ENCODE peak calls at places on chromosomes 11 and 22, in seven cellular contexts. S is BJ; N is GM12878; O is WTC11; D is bronchial epithelial cell; I is CD8-positive, alpha-beta T cell; X is endodermal cell. K is an unnamed sample.

GRCh38 chr22:46419754-46420571 is 84.4 kb downstream of the TRMU start:
- DNase-seq in S (no peak), N (no peak), O (no peak), D (no peak), I (no peak), X (no peak), K (no peak)

GRCh38 chr11:34501500-34501899 is 12.1 kb downstream of the ELF5 start:
- DNase-seq in S (peak), N (no peak), O (no peak), D (peak), I (no peak), X (no peak), K (peak)

GRCh38 chr11:1054143-1055108 is 17.9 kb upstream of the MUC6 start:
- DNase-seq in S (no peak), N (no peak), O (peak), D (no peak), I (no peak), X (no peak), K (peak)

GRCh38 chr11:101438126-101438525 is 145.7 kb downstream of the TRPC6 start:
- DNase-seq in S (no peak), N (no peak), O (no peak), D (no peak), I (no peak), X (no peak), K (no peak)

GRCh38 chr11:125404136-125404810 is 91.8 kb downstream of the FEZ1 start:
- DNase-seq in S (no peak), N (no peak), O (peak), D (no peak), I (no peak), X (peak), K (no peak)

GRCh38 chr11:33724644-33725035 is 11.6 kb downstream of the CD59 start:
- DNase-seq in S (no peak), N (no peak), O (no peak), D (no peak), I (no peak), X (no peak), K (no peak)

GRCh38 chr11:114257621-114258558 is 38.3 kb upstream of the NNMT start:
- DNase-seq in S (no peak), N (no peak), O (peak), D (peak), I (no peak), X (peak), K (no peak)

GRCh38 chr11:117192401-117192875 is 6.7 kb upstream of the TAGLN start:
- DNase-seq in S (no peak), N (no peak), O (no peak), D (no peak), I (no peak), X (no peak), K (no peak)

GRCh38 chr11:119172513-119172912 is 4.0 kb downstream of the NLRX1 start:
- DNase-seq in S (no peak), N (no peak), O (no peak), D (no peak), I (no peak), X (no peak), K (no peak)

DNA sequence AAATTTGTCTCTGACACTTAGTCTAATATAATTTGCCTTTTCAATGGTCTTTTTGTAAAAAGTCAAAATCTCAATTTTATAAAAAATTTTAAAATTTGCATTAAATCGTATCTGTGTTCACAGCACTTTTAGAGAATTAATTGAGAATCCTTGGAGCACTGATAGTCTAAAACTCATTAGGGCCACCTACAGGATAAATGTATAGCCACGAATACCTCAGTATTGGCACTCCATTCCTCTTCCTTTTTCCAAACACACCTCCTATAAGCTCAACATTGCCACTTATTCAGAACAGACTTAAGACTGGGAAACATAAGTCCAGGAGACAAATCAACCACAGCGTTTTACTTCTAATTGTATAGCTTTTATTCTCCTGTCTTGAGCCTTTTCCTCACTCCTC is 776.0 kb upstream of the ARHGAP42 start:
- DNase-seq in S (no peak), N (no peak), O (no peak), D (no peak), I (no peak), X (no peak), K (no peak)
- TF ChIP-seq CTCF in S (no peak), N (no peak), O (no peak), D (no peak), I (no peak), X (peak), K (no peak)

GRCh38 chr22:20551805-20552449 is 44.5 kb downstream of the MED15 start:
- DNase-seq in S (no peak), N (no peak), O (no peak), D (no peak), I (no peak), X (no peak), K (no peak)
- TF ChIP-seq CTCF in S (peak), N (no peak), O (no peak), D (no peak), I (peak), X (peak), K (peak)

DNA sequence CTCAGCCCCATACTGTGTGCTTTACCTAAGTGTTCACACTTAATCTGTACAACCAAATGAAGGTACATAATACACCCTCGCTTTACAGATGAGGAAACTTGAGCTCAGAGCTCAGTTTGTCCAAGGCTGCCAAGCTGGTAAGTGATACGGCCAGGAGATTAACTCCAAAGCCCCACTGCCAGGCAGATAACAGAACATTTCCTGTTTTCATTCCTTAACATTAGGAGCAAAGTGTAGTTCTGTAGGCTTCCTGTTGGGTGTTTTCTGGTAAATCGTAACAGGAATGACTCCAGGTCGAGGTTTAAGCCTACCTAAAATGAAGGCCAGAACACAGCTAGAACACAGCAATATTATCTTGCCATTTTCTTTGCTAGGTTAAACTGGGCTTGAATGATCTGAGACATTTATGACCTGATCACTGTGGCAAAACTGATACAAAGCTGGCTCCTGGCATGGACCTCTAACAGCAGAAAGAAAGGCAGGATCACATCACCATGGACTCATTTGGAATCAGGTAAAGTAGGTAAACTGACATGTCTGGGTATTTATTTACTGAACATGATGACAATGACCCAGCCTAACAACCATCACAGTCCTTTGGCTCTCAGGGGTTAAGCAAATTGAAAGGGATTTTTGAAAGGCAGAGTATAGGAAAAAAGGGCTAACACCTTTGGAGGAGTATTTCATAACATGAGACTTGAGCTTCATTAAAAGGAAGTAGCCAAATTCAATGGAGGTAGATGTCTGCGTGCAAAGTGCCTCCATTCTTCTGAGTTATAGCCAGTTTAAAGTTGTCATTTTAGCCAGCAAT is 3.9 kb upstream of the NUP50 start:
- DNase-seq in S (no peak), N (no peak), O (no peak), D (peak), I (no peak), X (peak), K (no peak)
- TF ChIP-seq CTCF in S (peak), N (no peak), O (no peak), D (peak), I (no peak), X (peak), K (no peak)

DNA sequence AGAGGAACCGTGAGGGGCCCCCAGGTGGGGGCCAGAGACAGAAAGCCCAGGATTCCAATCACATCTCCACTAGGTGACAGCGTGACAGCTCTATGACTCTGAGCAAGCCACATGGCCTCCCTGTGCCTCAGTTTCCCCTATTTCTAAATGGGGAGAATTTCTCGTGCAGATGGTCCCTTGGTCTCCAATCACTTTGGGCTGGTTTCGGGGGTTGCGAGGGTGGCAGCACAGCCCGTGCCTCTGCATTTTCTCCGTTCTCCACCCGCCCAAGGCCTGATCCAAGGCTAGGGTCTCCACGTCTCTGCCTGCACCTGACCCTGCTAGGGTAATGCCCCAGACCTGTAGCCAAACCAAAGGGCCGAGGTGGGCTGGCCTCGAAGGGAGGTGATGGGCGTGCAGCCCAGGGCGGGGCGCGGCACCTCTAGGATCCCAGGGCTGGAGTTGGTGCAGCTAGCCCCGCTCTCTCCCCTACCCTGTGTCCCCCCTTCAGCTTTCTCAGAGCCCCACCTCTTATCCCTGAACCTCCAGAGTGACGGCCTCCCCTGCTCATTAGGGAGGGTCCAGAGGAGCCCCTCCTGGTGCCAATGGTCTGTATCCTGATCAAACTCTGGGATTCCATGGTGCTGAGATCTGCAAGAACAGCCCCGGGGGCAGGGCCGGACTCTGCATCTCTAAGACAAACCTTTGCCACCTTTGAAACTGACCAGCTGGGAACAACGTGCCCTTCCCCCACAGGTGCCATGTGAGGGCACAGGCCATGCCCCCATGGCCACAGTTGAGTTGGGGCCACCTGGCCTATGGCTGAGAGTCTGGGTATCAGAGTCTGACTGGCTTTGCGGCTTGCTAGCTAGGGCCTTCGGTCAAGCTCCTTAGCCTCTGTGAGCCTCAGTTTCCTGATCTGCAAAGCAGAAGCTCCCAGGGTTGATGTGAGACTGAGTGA is 22.9 kb upstream of the CBX7 start:
- DNase-seq in S (no peak), N (no peak), O (no peak), D (no peak), I (no peak), X (peak), K (no peak)
- TF ChIP-seq CTCF in S (no peak), N (no peak), O (no peak), D (no peak), I (no peak), X (no peak), K (no peak)

DNA sequence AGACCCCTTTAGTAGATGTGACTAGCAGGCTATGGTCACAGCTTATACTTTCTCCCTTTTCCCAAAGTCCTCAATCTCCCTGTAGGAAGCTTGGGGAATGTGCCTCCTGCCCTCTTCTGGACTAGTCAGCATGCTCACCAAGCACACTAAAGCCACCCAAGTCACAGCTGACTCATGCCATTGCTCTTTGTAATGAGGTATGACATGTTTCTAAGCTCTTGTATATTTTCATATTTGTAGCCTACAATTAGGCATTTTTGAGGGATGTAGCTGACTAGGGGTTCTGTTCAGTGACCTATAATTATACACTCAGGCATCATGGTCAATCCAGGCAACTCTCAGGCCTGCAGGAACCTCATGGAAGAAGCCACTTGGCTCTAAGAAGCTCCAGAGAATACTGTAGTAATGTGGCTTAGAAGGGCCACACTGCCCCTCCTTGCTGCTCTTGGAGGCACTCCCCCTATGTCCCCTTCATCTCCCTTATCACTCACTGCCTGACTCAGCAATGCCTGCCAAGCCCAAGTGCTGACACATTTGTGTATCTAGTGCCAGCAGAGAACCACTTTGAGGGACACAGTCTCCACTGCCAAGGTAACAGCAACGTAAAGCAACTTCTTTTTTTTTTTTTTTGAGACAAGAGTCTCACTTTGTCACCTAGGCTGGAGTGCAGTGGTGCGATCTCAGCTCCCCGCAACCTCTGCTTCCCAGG is 86.2 kb downstream of the RPL27A start:
- DNase-seq in S (no peak), N (no peak), O (no peak), D (peak), I (no peak), X (peak), K (peak)
- TF ChIP-seq CTCF in S (peak), N (no peak), O (no peak), D (peak), I (no peak), X (peak), K (peak)

GRCh38 chr11:104093426-104094280 is 57.2 kb downstream of the DDI1 start:
- DNase-seq in S (no peak), N (no peak), O (no peak), D (no peak), I (no peak), X (no peak), K (no peak)
- TF ChIP-seq CTCF in S (no peak), N (no peak), O (no peak), D (no peak), I (no peak), X (no peak), K (no peak)

GRCh38 chr11:131037873-131038272 is 121.6 kb upstream of the SNX19 start:
- DNase-seq in S (no peak), N (no peak), O (no peak), D (no peak), I (no peak), X (no peak), K (no peak)

GRCh38 chr11:131036544-131036943 is 120.3 kb upstream of the SNX19 start:
- DNase-seq in S (no peak), N (no peak), O (no peak), D (no peak), I (no peak), X (no peak), K (no peak)

GRCh38 chr11:131041331-131042040 is 125.2 kb upstream of the SNX19 start:
- DNase-seq in S (no peak), N (no peak), O (no peak), D (peak), I (no peak), X (no peak), K (no peak)

GRCh38 chr11:131042041-131042390 is 125.7 kb upstream of the SNX19 start:
- DNase-seq in S (no peak), N (no peak), O (no peak), D (peak), I (no peak), X (no peak), K (no peak)

DNA sequence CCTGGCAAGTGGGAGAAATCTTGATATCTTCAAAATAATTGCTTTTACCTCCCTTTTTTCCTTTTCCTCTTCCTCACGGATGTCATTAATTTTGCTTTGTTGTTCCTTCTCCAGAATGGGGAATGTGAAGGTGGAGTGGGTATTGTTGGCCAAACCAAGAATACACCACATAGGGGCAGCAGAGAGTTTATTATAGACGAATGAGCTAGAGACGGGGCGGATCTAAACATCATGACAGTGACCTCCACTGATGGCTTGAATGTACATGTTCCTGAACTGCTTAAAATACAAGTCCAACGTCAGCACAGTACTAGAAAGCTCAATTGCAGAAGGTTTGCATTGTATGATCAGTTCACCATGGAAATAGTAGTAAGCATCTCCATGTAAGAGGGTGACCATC is 122.3 kb upstream of the SNX19 start:
- DNase-seq in S (no peak), N (no peak), O (no peak), D (peak), I (no peak), X (peak), K (no peak)
- TF ChIP-seq CTCF in S (peak), N (peak), O (no peak), D (peak), I (no peak), X (peak), K (peak)

K was measured in AG09319.